ENCODE peak calls at places on chromosomes 16 and 17, in six cellular contexts. One of them, this sample, is unnamed.

GRCh38 chr16:69350536-69351133 is 951 bp downstream of the TMED6 start:
- DNase-seq in IMR-90: no peak
- DNase-seq in heart left ventricle: no peak
- DNase-seq in vagina: no peak
- DNase-seq in body of pancreas: peak; percentile 28
- DNase-seq in endothelial cell of umbilical vein: no peak
- DNase-seq in this sample: no peak

GRCh38 chr17:21285164-21286065 is 904 bp downstream of the MAP2K3 start:
- DNase-seq in IMR-90: peak; percentile 51
- DNase-seq in heart left ventricle: no peak
- DNase-seq in vagina: no peak
- DNase-seq in body of pancreas: peak; percentile 49
- DNase-seq in endothelial cell of umbilical vein: peak; percentile 54
- DNase-seq in this sample: no peak

GRCh38 chr17:5378566-5379207 is 40.8 kb downstream of the NUP88 start:
- DNase-seq in IMR-90: no peak
- DNase-seq in heart left ventricle: no peak
- DNase-seq in vagina: no peak
- DNase-seq in body of pancreas: no peak
- DNase-seq in endothelial cell of umbilical vein: no peak
- DNase-seq in this sample: no peak

GRCh38 chr16:62038225-62038624 is 2.0 kb upstream of the CDH8 start:
- DNase-seq in IMR-90: no peak
- DNase-seq in heart left ventricle: no peak
- DNase-seq in vagina: no peak
- DNase-seq in body of pancreas: no peak
- DNase-seq in endothelial cell of umbilical vein: no peak
- DNase-seq in this sample: no peak

GRCh38 chr17:79905832-79906231 is 66.6 kb upstream of the CBX4 start:
- DNase-seq in IMR-90: no peak
- DNase-seq in heart left ventricle: no peak
- DNase-seq in vagina: no peak
- DNase-seq in body of pancreas: no peak
- DNase-seq in endothelial cell of umbilical vein: no peak
- DNase-seq in this sample: no peak

GRCh38 chr16:64659863-64660262 is 462.0 kb downstream of the CDH11 start:
- DNase-seq in IMR-90: no peak
- DNase-seq in heart left ventricle: no peak
- DNase-seq in vagina: no peak
- DNase-seq in body of pancreas: no peak
- DNase-seq in endothelial cell of umbilical vein: no peak
- DNase-seq in this sample: no peak

GRCh38 chr17:56528636-56529170 is 64.8 kb upstream of the NOG start:
- DNase-seq in IMR-90: no peak
- DNase-seq in heart left ventricle: no peak
- DNase-seq in vagina: no peak
- DNase-seq in body of pancreas: no peak
- DNase-seq in endothelial cell of umbilical vein: no peak
- DNase-seq in this sample: no peak

GRCh38 chr16:88010971-88011483 is 59.8 kb downstream of the BANP start:
- DNase-seq in IMR-90: no peak
- DNase-seq in heart left ventricle: no peak
- DNase-seq in vagina: no peak
- DNase-seq in body of pancreas: no peak
- DNase-seq in endothelial cell of umbilical vein: no peak
- DNase-seq in this sample: no peak

GRCh38 chr17:50397111-50397918 is at the start of gene LRRC59:
- DNase-seq in IMR-90: peak; percentile 82
- DNase-seq in heart left ventricle: peak; percentile 90
- DNase-seq in vagina: no peak
- DNase-seq in body of pancreas: peak; percentile 92
- DNase-seq in endothelial cell of umbilical vein: peak; percentile 88
- DNase-seq in this sample: peak; percentile 92

GRCh38 chr16:26816885-26817571 is 249.7 kb upstream of the C16orf82 start:
- DNase-seq in IMR-90: peak; percentile 37
- DNase-seq in heart left ventricle: no peak
- DNase-seq in vagina: no peak
- DNase-seq in body of pancreas: no peak
- DNase-seq in endothelial cell of umbilical vein: no peak
- DNase-seq in this sample: peak; percentile 49

GRCh38 chr17:55641559-55642160 is 81.0 kb downstream of the TMEM100 start:
- DNase-seq in IMR-90: peak; percentile 63
- DNase-seq in heart left ventricle: peak; percentile 71
- DNase-seq in vagina: no peak
- DNase-seq in body of pancreas: peak; percentile 38
- DNase-seq in endothelial cell of umbilical vein: peak; percentile 77
- DNase-seq in this sample: peak; percentile 4

GRCh38 chr16:31458073-31458834 is 1.0 kb upstream of the ARMC5 start:
- DNase-seq in IMR-90: peak; percentile 45
- DNase-seq in heart left ventricle: no peak
- DNase-seq in vagina: no peak
- DNase-seq in body of pancreas: peak; percentile 56
- DNase-seq in endothelial cell of umbilical vein: peak; percentile 57
- DNase-seq in this sample: no peak

GRCh38 chr17:39357978-39358377 is 43.4 kb downstream of the FBXL20 start:
- DNase-seq in IMR-90: no peak
- DNase-seq in heart left ventricle: no peak
- DNase-seq in vagina: no peak
- DNase-seq in body of pancreas: no peak
- DNase-seq in endothelial cell of umbilical vein: no peak
- DNase-seq in this sample: no peak

GRCh38 chr17:14805348-14805747 is 459.8 kb downstream of the PMP22 start:
- DNase-seq in IMR-90: no peak
- DNase-seq in heart left ventricle: no peak
- DNase-seq in vagina: no peak
- DNase-seq in body of pancreas: no peak
- DNase-seq in endothelial cell of umbilical vein: no peak
- DNase-seq in this sample: no peak

GRCh38 chr17:61407211-61407911 is 7.7 kb downstream of the TBX2 start:
- DNase-seq in IMR-90: peak; percentile 31
- DNase-seq in heart left ventricle: no peak
- DNase-seq in vagina: no peak
- DNase-seq in body of pancreas: peak; percentile 6
- DNase-seq in endothelial cell of umbilical vein: no peak
- DNase-seq in this sample: no peak

GRCh38 chr17:74280093-74280513 is 6.1 kb downstream of the DNAI2 start:
- DNase-seq in IMR-90: no peak
- DNase-seq in heart left ventricle: no peak
- DNase-seq in vagina: no peak
- DNase-seq in body of pancreas: no peak
- DNase-seq in endothelial cell of umbilical vein: no peak
- DNase-seq in this sample: no peak

GRCh38 chr16:86566601-86566965 is at the start of gene FOXC2:
- DNase-seq in IMR-90: peak; percentile 94
- DNase-seq in heart left ventricle: peak; percentile 90
- DNase-seq in vagina: no peak
- DNase-seq in body of pancreas: peak; percentile 66
- DNase-seq in endothelial cell of umbilical vein: peak; percentile 96
- DNase-seq in this sample: peak; percentile 64

GRCh38 chr16:84559311-84559932 is 55.0 kb upstream of the MEAK7 start:
- DNase-seq in IMR-90: no peak
- DNase-seq in heart left ventricle: no peak
- DNase-seq in vagina: no peak
- DNase-seq in body of pancreas: no peak
- DNase-seq in endothelial cell of umbilical vein: no peak
- DNase-seq in this sample: no peak

GRCh38 chr16:87406495-87407088 is 14.5 kb downstream of the MAP1LC3B start:
- DNase-seq in IMR-90: no peak
- DNase-seq in heart left ventricle: no peak
- DNase-seq in vagina: no peak
- DNase-seq in body of pancreas: no peak
- DNase-seq in endothelial cell of umbilical vein: no peak
- DNase-seq in this sample: no peak

GRCh38 chr17:43831633-43832032 is 1.3 kb downstream of the MPP3 start:
- DNase-seq in IMR-90: no peak
- DNase-seq in heart left ventricle: peak; percentile 76
- DNase-seq in vagina: no peak
- DNase-seq in body of pancreas: no peak
- DNase-seq in endothelial cell of umbilical vein: no peak
- DNase-seq in this sample: no peak

GRCh38 chr17:19739241-19740201 is 8.6 kb downstream of the ALDH3A1 start:
- DNase-seq in IMR-90: no peak
- DNase-seq in heart left ventricle: no peak
- DNase-seq in vagina: no peak
- DNase-seq in body of pancreas: no peak
- DNase-seq in endothelial cell of umbilical vein: no peak
- DNase-seq in this sample: no peak
- TF ChIP-seq POLR2A in IMR-90: no peak
- TF ChIP-seq POLR2A in heart left ventricle: no peak
- TF ChIP-seq POLR2A in vagina: no peak
- TF ChIP-seq POLR2A in body of pancreas: no peak
- TF ChIP-seq POLR2A in endothelial cell of umbilical vein: no peak
- TF ChIP-seq POLR2A in this sample: no peak

DNA sequence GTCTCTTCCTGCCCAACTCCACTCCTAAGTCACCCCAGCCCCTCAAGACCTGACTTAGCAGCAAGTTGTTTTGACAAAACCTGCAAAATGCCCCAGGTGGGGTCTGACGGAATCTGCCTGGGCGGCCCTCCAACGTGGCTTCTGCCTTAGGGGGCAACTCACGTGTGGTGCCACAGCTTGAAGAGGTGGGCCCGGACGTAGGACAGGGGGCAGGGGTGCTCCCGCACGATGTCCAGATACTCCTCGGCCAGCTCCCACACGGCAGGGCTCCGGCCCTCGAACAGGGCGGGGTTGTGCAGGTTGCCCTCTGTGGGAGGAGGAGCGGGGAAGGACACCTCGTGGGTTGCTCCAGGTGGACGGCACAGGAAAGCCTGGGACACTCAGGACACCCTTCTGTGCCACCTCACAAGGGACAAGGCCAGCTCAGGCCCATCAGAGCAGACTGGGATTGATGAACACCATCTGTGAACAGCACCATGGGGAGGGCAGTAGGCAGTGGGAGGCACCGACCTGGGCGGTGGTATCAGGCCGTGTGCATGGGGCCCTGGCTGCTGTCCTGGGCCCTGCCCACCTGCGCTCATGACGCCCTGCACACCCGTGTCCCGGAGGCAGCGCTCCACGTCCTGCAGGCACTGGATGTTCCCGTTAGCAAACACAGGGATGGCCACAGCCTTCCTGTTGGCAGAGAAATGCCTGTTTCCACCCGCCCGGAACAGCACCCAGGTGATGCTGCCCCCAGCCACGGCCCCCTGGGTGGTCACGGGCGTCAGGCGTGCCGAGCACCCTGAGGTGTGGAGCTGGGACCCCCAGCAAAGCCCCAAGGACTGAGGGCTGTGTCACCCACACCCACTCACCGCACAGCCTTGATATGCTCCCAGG is 4.3 kb downstream of the DUS1L start:
- DNase-seq in IMR-90: no peak
- DNase-seq in heart left ventricle: no peak
- DNase-seq in vagina: no peak
- DNase-seq in body of pancreas: no peak
- DNase-seq in endothelial cell of umbilical vein: no peak
- DNase-seq in this sample: no peak
- TF ChIP-seq POLR2A in IMR-90: no peak
- TF ChIP-seq POLR2A in heart left ventricle: no peak
- TF ChIP-seq POLR2A in vagina: no peak
- TF ChIP-seq POLR2A in body of pancreas: no peak
- TF ChIP-seq POLR2A in endothelial cell of umbilical vein: no peak
- TF ChIP-seq POLR2A in this sample: no peak

GRCh38 chr16:70664325-70665112 is 18.2 kb downstream of the IL34 start:
- DNase-seq in IMR-90: no peak
- DNase-seq in heart left ventricle: peak; percentile 24
- DNase-seq in vagina: no peak
- DNase-seq in body of pancreas: no peak
- DNase-seq in endothelial cell of umbilical vein: no peak
- DNase-seq in this sample: no peak
- TF ChIP-seq POLR2A in IMR-90: no peak
- TF ChIP-seq POLR2A in heart left ventricle: no peak
- TF ChIP-seq POLR2A in vagina: no peak
- TF ChIP-seq POLR2A in body of pancreas: no peak
- TF ChIP-seq POLR2A in endothelial cell of umbilical vein: no peak
- TF ChIP-seq POLR2A in this sample: no peak

DNA sequence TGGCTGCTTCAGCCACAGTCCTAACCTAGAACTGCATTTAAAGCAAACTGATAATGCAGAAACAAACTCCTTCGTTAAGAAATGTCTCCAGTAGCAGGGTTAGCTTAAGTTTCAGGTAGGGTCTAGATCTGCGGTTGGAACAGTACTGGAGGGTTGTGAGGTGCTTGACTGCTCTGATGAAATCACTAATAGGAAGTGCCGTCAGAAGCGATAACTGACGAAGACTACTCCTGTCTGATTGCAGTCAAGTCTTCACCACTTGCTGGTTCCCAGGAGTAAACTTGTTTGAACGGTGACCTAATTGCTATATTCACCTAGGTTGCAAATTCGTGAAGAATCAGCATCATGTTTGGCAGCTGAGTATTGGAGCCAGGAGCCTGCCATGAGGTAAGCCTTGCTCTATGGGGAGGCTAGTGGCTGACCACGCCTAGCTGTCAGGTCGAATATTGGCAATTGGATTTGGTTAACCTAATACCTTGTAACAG is 24.5 kb downstream of the TRPV2 start:
- DNase-seq in IMR-90: no peak
- DNase-seq in heart left ventricle: no peak
- DNase-seq in vagina: no peak
- DNase-seq in body of pancreas: peak; percentile 44
- DNase-seq in endothelial cell of umbilical vein: peak; percentile 29
- DNase-seq in this sample: no peak
- TF ChIP-seq POLR2A in IMR-90: no peak
- TF ChIP-seq POLR2A in heart left ventricle: no peak
- TF ChIP-seq POLR2A in vagina: no peak
- TF ChIP-seq POLR2A in body of pancreas: no peak
- TF ChIP-seq POLR2A in endothelial cell of umbilical vein: no peak
- TF ChIP-seq POLR2A in this sample: no peak

DNA sequence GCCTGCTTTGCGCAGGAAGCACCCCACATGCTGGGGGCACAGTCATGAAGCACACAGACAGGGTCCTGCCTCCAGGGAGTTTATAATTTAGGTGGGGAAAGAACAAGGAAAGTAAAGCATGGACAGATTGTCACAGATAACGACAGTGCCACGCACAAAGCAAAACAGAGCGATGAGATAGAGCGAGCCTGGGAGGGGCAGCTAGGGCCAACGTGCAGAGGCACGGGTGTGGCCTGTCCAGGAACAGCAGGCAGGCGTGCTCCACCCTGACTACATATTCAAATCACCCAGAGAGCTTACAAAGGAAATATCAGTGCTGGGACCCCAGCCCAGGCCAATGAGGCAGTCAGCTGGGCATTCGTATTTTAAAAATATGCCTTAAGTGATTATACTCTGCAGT is 16.8 kb downstream of the LGALS9 start:
- DNase-seq in IMR-90: no peak
- DNase-seq in heart left ventricle: no peak
- DNase-seq in vagina: no peak
- DNase-seq in body of pancreas: no peak
- DNase-seq in endothelial cell of umbilical vein: no peak
- DNase-seq in this sample: no peak
- TF ChIP-seq POLR2A in IMR-90: no peak
- TF ChIP-seq POLR2A in heart left ventricle: no peak
- TF ChIP-seq POLR2A in vagina: no peak
- TF ChIP-seq POLR2A in body of pancreas: no peak
- TF ChIP-seq POLR2A in endothelial cell of umbilical vein: no peak
- TF ChIP-seq POLR2A in this sample: no peak

GRCh38 chr17:66468241-66469087 is 166.1 kb downstream of the PRKCA start:
- DNase-seq in IMR-90: peak; percentile 26
- DNase-seq in heart left ventricle: peak; percentile 32
- DNase-seq in vagina: no peak
- DNase-seq in body of pancreas: no peak
- DNase-seq in endothelial cell of umbilical vein: peak; percentile 51
- DNase-seq in this sample: no peak
- TF ChIP-seq POLR2A in IMR-90: no peak
- TF ChIP-seq POLR2A in heart left ventricle: no peak
- TF ChIP-seq POLR2A in vagina: no peak
- TF ChIP-seq POLR2A in body of pancreas: no peak
- TF ChIP-seq POLR2A in endothelial cell of umbilical vein: no peak
- TF ChIP-seq POLR2A in this sample: no peak